ENCODE peak calls at places on chromosome 13, in four cellular contexts. K, E, Z and S are unnamed samples.

GRCh38 chr13:102039264-102039663 is 362.6 kb downstream of the FGF14 start:
- DNase-seq in K (no peak), Z (no peak), E (no peak), S (no peak)

GRCh38 chr13:109401307-109401706 is 385.1 kb downstream of the IRS2 start:
- DNase-seq in Z (no peak), K (no peak), E (no peak), S (no peak)

GRCh38 chr13:51118809-51119431 is 7.8 kb upstream of the C13orf42 start:
- DNase-seq in Z (no peak), E (no peak), K (no peak), S (no peak)

GRCh38 chr13:45715351-45715750 is 13.2 kb downstream of the CBY2 start:
- DNase-seq in K (no peak), Z (no peak), E (no peak), S (no peak)

GRCh38 chr13:99542788-99543406 is 41.6 kb downstream of the TM9SF2 start:
- DNase-seq in Z (no peak), E (no peak), K (no peak), S (no peak)

GRCh38 chr13:23450340-23451046 is 17.0 kb upstream of the SACS start:
- DNase-seq in Z (no peak), E (no peak), K (no peak), S (no peak)

GRCh38 chr13:112124100-112124499 is 57.2 kb downstream of the SOX1 start:
- DNase-seq in Z (no peak), K (no peak), E (no peak), S (no peak)

GRCh38 chr13:102839462-102839861 is 6.4 kb upstream of the ERCC5 start:
- DNase-seq in K (peak), Z (no peak), E (peak), S (no peak)

GRCh38 chr13:85366759-85367417 is 432.3 kb downstream of the SLITRK6 start:
- DNase-seq in E (no peak), K (no peak), Z (peak), S (no peak)

GRCh38 chr13:21463424-21463823 is 4.3 kb upstream of the ZDHHC20 start:
- DNase-seq in Z (no peak), K (no peak), E (no peak), S (no peak)

GRCh38 chr13:101449971-101450748 is 2.3 kb upstream of the ITGBL1 start:
- DNase-seq in K (peak), Z (peak), E (peak), S (peak)

GRCh38 chr13:77333521-77334083 is 6.7 kb upstream of the MYCBP2 start:
- DNase-seq in K (no peak), E (no peak), Z (no peak), S (no peak)

GRCh38 chr13:105474983-105475382 is 1060.5 kb downstream of the EFNB2 start:
- DNase-seq in E (no peak), Z (peak), K (no peak), S (no peak)

GRCh38 chr13:60887711-60888110 is 490.7 kb downstream of the TDRD3 start:
- DNase-seq in E (no peak), Z (no peak), K (no peak), S (no peak)

GRCh38 chr13:110911880-110912279 is 3.0 kb downstream of the ANKRD10 start:
- DNase-seq in K (no peak), Z (no peak), E (no peak), S (no peak)

GRCh38 chr13:95325485-95325884 is 24.2 kb upstream of the ABCC4 start:
- DNase-seq in Z (no peak), K (no peak), E (no peak), S (no peak)

GRCh38 chr13:99421271-99421670 is 80.0 kb upstream of the TM9SF2 start:
- DNase-seq in K (no peak), Z (no peak), E (no peak), S (no peak)

GRCh38 chr13:66534561-66534960 is 695.6 kb downstream of the PCDH9 start:
- DNase-seq in E (no peak), Z (peak), K (peak), S (peak)

GRCh38 chr13:103046676-103047075 is 19.5 kb downstream of the SLC10A2 start:
- DNase-seq in K (no peak), Z (no peak), E (no peak), S (no peak)

GRCh38 chr13:89900104-89900760 is 1447.3 kb upstream of the MIR17HG start:
- DNase-seq in K (peak), E (no peak), Z (no peak), S (no peak)

GRCh38 chr13:21322988-21323387 is 136.1 kb downstream of the ZDHHC20 start:
- DNase-seq in E (no peak), Z (no peak), K (no peak), S (no peak)

GRCh38 chr13:62433660-62434059 is 1018.0 kb upstream of the PCDH20 start:
- DNase-seq in K (no peak), E (no peak), Z (no peak), S (no peak)

GRCh38 chr13:73177911-73178565 is 119.2 kb downstream of the KLF5 start:
- DNase-seq in E (no peak), Z (no peak), K (no peak), S (no peak)

GRCh38 chr13:109381546-109382180 is 404.7 kb downstream of the IRS2 start:
- DNase-seq in K (peak), Z (peak), E (peak), S (peak)

GRCh38 chr13:110597041-110597689 is 18.2 kb upstream of the NAXD start:
- DNase-seq in E (no peak), Z (no peak), K (no peak), S (no peak)

GRCh38 chr13:60311527-60311926 is 85.5 kb upstream of the TDRD3 start:
- DNase-seq in Z (no peak), K (no peak), E (no peak), S (no peak)

GRCh38 chr13:91567485-91568207 is 169.2 kb downstream of the GPC5 start:
- DNase-seq in K (no peak), Z (peak), E (no peak), S (no peak)

DNA sequence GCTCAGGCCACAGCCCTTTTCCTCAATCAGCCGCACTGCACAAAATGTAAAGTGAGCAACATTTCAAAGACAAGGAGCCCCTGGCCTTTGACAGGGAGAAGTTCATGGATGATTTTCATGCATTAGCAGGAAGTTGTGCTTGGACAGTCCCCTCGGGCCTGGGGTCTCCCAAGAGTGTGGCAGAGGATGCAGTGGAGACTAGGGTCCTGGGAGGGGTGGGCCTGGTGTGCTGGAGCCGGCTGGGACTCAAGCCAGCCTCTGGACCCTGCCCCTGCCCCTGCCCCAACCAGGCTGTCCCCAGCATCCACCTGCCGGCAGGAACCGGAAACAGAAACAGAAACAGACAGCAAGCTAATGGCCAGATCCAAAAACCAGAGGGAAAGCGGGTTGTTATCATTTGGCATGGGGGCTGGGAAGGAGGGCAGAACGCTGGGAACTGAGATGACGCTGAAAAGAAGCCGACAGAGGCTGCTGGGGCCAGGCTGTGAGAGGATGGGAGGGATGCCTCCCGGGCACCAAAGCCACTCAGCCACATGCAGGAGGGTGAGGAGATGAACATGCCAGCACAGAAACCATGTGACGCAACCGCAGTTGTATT is 2.3 kb downstream of the GAS6 start:
- DNase-seq in Z (no peak), K (no peak), E (no peak), S (no peak)
- H3K4me3 ChIP-seq in Z (no peak), K (peak), E (peak), S (peak)

DNA sequence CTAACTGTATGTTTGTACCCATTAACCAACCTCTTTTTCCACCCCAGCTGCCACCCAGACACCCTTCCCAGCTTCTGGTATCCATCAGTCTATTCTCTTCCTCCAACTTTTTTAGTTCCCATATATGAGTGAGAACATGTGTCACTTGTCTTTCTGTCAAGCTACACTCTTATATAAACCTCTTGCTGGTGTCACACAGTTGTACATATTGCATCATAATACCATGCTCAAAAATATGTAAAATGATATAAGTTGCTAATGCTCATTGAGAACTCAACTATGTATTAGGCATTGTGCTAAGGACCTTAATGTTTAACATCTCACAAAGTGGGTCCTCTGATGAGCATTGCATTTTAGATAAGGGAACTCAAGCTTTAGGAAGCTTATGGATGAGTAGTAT is 395.4 kb downstream of the GPC6 start:
- DNase-seq in E (no peak), Z (no peak), K (no peak), S (no peak)
- H3K4me3 ChIP-seq in E (no peak), Z (no peak), K (no peak), S (no peak)

GRCh38 chr13:28026508-28026907 is 38.0 kb upstream of the URAD start:
- DNase-seq in K (no peak), E (no peak), Z (no peak), S (no peak)
- H3K4me3 ChIP-seq in K (no peak), E (no peak), Z (no peak), S (no peak)

GRCh38 chr13:33031277-33031676 is 15.1 kb downstream of the KL start:
- DNase-seq in E (no peak), Z (no peak), K (no peak), S (no peak)

GRCh38 chr13:33034061-33034460 is 17.8 kb downstream of the KL start:
- DNase-seq in K (no peak), E (no peak), Z (no peak), S (no peak)

GRCh38 chr13:33034897-33035296 is 18.7 kb downstream of the KL start:
- DNase-seq in Z (no peak), K (peak), E (peak), S (no peak)

GRCh38 chr13:33032037-33032625 is 15.9 kb downstream of the KL start:
- DNase-seq in Z (no peak), E (peak), K (peak), S (no peak)

DNA sequence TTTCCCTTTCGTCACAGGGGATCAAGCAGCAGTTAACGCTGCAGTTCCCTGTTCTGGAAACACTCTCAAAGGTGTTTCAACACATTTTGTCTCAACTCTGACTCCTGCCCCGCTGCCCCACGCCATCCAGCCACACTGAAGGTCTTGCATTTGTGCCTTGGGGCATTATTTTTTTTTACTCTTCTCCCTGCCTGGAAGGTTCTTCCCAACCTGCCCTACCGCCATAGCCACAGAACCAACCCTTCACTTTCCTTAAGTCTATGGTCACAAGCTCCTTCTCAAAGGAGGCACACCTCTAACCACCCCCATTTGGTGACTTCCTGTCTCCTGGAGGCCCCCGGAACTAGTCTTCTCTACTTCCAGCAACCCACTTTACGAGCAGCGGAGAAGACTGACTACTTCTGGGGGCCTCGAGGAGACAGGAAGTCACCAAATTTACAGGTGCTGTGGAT is 17.2 kb downstream of the KL start:
- DNase-seq in Z (no peak), E (no peak), K (no peak), S (no peak)
- H3K4me3 ChIP-seq in Z (no peak), E (no peak), K (no peak), S (no peak)

GRCh38 chr13:58376775-58377174 is 745.2 kb downstream of the PCDH17 start:
- DNase-seq in E (no peak), K (no peak), Z (no peak), S (no peak)
- H3K4me3 ChIP-seq in E (no peak), K (no peak), Z (no peak), S (no peak)

DNA sequence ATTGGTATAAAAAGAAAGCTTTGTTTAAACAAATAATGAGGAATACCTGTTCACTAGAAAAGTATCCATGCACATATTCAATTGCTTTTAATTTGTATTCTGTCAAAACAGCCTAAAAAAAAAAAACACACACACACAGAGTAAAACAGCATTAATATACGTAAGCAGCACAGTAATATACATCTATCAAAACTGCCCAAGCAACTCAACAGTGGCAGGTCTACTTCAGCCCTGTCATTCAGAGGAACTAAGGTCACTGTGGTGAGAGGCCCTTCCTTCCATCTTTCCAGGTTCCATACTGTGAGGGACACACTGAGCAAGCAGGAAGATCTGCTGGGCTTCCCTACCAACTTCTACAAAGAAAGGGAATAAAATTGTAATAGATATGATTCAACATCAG is 3.8 kb downstream of the PROSER1 start:
- DNase-seq in K (no peak), E (no peak), Z (no peak), S (no peak)
- H3K4me3 ChIP-seq in K (no peak), E (no peak), Z (no peak), S (no peak)

GRCh38 chr13:44273991-44274810 is 99.4 kb upstream of the SERP2 start:
- DNase-seq in K (peak), E (peak), Z (peak), S (no peak)
- H3K4me3 ChIP-seq in K (peak), E (no peak), Z (no peak), S (no peak)

GRCh38 chr13:30338952-30339351 is 31.6 kb upstream of the KATNAL1 start:
- DNase-seq in Z (no peak), K (no peak), E (no peak), S (no peak)

GRCh38 chr13:30339721-30340366 is 32.5 kb upstream of the KATNAL1 start:
- DNase-seq in K (peak), Z (no peak), E (no peak), S (no peak)

GRCh38 chr13:30338331-30338851 is 31.0 kb upstream of the KATNAL1 start:
- DNase-seq in K (peak), Z (no peak), E (no peak), S (peak)

GRCh38 chr13:30341815-30342570 is 34.6 kb upstream of the KATNAL1 start:
- DNase-seq in E (peak), K (peak), Z (peak), S (peak)

DNA sequence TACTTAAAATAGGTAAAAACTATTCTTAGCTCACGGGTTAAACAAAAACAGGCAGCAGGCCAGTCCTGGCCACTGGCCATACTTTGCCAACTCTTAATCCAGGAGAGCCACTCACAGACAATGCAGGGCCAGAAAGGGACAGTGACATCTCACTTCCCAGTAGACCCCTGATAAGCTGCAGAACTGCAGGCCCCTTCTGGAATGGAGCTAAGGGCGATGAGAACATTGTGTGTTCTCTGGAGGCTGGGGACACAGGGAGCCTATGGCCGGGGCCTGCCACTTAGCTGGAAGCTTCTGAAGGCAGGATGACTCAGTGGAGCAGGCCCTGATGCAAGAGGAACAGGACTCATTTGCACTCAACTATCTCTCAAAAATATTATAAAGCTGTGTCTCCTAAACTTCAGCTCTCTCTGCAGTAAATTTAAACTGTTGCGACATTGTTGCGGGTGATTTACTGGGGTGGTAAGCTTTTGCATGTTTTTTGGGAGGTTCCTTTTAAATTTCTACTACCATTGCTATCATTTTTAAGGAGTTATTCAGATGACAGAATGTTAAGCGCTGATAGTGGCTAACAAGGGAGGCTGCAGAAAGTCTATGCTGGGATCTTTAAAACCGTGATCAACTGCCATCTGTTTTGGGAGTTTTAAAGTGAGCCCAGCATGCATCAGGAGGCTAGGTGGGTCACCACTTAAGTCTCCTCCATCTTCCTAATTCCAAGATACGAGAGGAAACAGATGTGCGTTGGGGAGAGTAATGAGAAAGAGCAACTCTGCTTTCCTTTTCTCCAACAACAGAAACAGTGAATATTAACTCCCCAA is 33.2 kb upstream of the KATNAL1 start:
- DNase-seq in K (peak), Z (peak), E (peak), S (peak)
- H3K4me3 ChIP-seq in K (peak), Z (no peak), E (peak), S (peak)

GRCh38 chr13:39365879-39366278 is 237.1 kb downstream of the LHFPL6 start:
- DNase-seq in K (peak), Z (no peak), E (no peak), S (no peak)
- H3K4me3 ChIP-seq in K (no peak), Z (no peak), E (no peak), S (no peak)

GRCh38 chr13:42233726-42234125 is 38.2 kb upstream of the AKAP11 start:
- DNase-seq in E (no peak), Z (no peak), K (no peak), S (no peak)

GRCh38 chr13:42228527-42228926 is 43.4 kb upstream of the AKAP11 start:
- DNase-seq in Z (no peak), E (no peak), K (no peak), S (no peak)

GRCh38 chr13:42232671-42233070 is 39.3 kb upstream of the AKAP11 start:
- DNase-seq in K (no peak), E (no peak), Z (no peak), S (no peak)

GRCh38 chr13:42225051-42225450 is 46.9 kb upstream of the AKAP11 start:
- DNase-seq in E (no peak), Z (no peak), K (no peak), S (no peak)

GRCh38 chr13:42229287-42229686 is 42.7 kb upstream of the AKAP11 start:
- DNase-seq in Z (no peak), K (no peak), E (no peak), S (no peak)
- H3K4me3 ChIP-seq in Z (no peak), K (no peak), E (no peak), S (no peak)